ENCODE peak calls at places on chromosome 14, in five cellular contexts. N is SK-N-SH, X is neural progenitor cell, Z is mammary epithelial cell, J is GM23338. V is an unnamed sample.

GRCh38 chr14:24673059-24673458 is 39.1 kb upstream of the GZMB start:
- DNase-seq in Z (no peak), J (no peak), X (no peak), N (no peak), V (no peak)

GRCh38 chr14:59187802-59188460 is 536 bp upstream of the DAAM1 start:
- DNase-seq in J (peak; percentile 45), Z (no peak), X (peak; percentile 77), N (peak; percentile 43), V (peak; percentile 40)

GRCh38 chr14:99972748-99973466 is 92.3 kb upstream of the EVL start:
- DNase-seq in Z (no peak), N (no peak), J (no peak), X (no peak), V (no peak)

GRCh38 chr14:61461808-61462275 is 140.5 kb downstream of the PRKCH start:
- DNase-seq in J (peak; percentile 80), X (peak; percentile 71), Z (peak; percentile 63), N (peak; percentile 44), V (peak; percentile 48)

GRCh38 chr14:67335781-67336180 is 23.8 kb downstream of the ATP6V1D start:
- DNase-seq in J (peak; percentile 80), Z (no peak), N (peak; percentile 27), X (peak; percentile 65), V (peak; percentile 14)

GRCh38 chr14:35287481-35288013 is 4.6 kb upstream of the PSMA6 start:
- DNase-seq in Z (peak; percentile 52), X (no peak), J (no peak), N (no peak), V (peak; percentile 52)

GRCh38 chr14:46988312-46988711 is 336.7 kb upstream of the RPL10L start:
- DNase-seq in Z (no peak), N (no peak), J (no peak), X (no peak), V (no peak)

GRCh38 chr14:64556526-64556925 is 6.8 kb downstream of the PPP1R36 start:
- DNase-seq in Z (peak; percentile 32), X (no peak), J (no peak), N (no peak), V (no peak)

GRCh38 chr14:34593740-34594375 is 36.1 kb downstream of the SNX6 start:
- DNase-seq in Z (no peak), J (no peak), X (no peak), N (no peak), V (no peak)

GRCh38 chr14:74488788-74489397 is 4.2 kb downstream of the NPC2 start:
- DNase-seq in X (no peak), N (no peak), Z (peak; percentile 54), J (no peak), V (no peak)

GRCh38 chr14:92980866-92981265 is 57.9 kb downstream of the CHGA start:
- DNase-seq in X (no peak), J (no peak), Z (no peak), N (no peak), V (no peak)

GRCh38 chr14:78425332-78425731 is 255.2 kb downstream of the NRXN3 start:
- DNase-seq in J (peak; percentile 10), Z (no peak), X (peak; percentile 11), N (no peak), V (no peak)

GRCh38 chr14:99519347-99519881 is 38.2 kb downstream of the CCNK start:
- DNase-seq in J (no peak), Z (no peak), X (no peak), N (no peak), V (no peak)

GRCh38 chr14:63689132-63689531 is 38.7 kb downstream of the SGPP1 start:
- DNase-seq in X (no peak), Z (no peak), J (no peak), N (no peak), V (no peak)

GRCh38 chr14:100684961-100685360 is 41.7 kb upstream of the DLK1 start:
- DNase-seq in J (no peak), X (no peak), N (no peak), Z (no peak), V (no peak)

GRCh38 chr14:94129758-94130414 is 482 bp upstream of the IFI27L2 start:
- DNase-seq in Z (peak; percentile 69), N (peak; percentile 59), X (peak; percentile 75), J (peak; percentile 73), V (peak; percentile 24)

GRCh38 chr14:68397371-68397779 is 395.5 kb downstream of the ZFP36L1 start:
- DNase-seq in X (no peak), J (no peak), N (no peak), Z (no peak), V (no peak)

GRCh38 chr14:20455355-20456300 is 602 bp downstream of the APEX1 start:
- DNase-seq in J (peak; percentile 82), X (peak; percentile 86), Z (peak; percentile 86), N (peak; percentile 80), V (no peak)

GRCh38 chr14:23550827-23551265 is 719 bp downstream of the ZFHX2 start:
- DNase-seq in N (peak; percentile 69), J (no peak), Z (no peak), X (peak; percentile 64), V (no peak)

GRCh38 chr14:59465570-59466150 is 480 bp upstream of the GPR135 start:
- DNase-seq in X (no peak), N (no peak), Z (no peak), J (no peak), V (no peak)

GRCh38 chr14:61653507-61653906 is 41.8 kb upstream of the HIF1A start:
- DNase-seq in J (no peak), X (no peak), Z (peak; percentile 78), N (no peak), V (no peak)

GRCh38 chr14:52413729-52414453 is 99.8 kb downstream of the PTGER2 start:
- DNase-seq in Z (no peak), J (no peak), X (no peak), N (no peak), V (no peak)

GRCh38 chr14:72869407-72870329 is 24.2 kb downstream of the DPF3 start:
- DNase-seq in N (no peak), J (no peak), Z (no peak), X (no peak), V (no peak)

GRCh38 chr14:24307575-24308341 is at the start of gene CIDEB:
- DNase-seq in Z (no peak), N (peak; percentile 87), X (peak; percentile 66), J (peak; percentile 76), V (peak; percentile 67)

GRCh38 chr14:93935213-93935612 is 8.1 kb downstream of the FAM181A start:
- DNase-seq in X (no peak), Z (no peak), N (no peak), J (no peak), V (no peak)

GRCh38 chr14:65446159-65446558 is 33.6 kb downstream of the FUT8 start:
- DNase-seq in Z (peak; percentile 23), X (peak; percentile 25), N (no peak), J (no peak), V (no peak)

GRCh38 chr14:68147331-68147730 is 327.8 kb downstream of the RAD51B start:
- DNase-seq in J (no peak), X (no peak), Z (peak; percentile 41), N (no peak), V (no peak)

GRCh38 chr14:65173973-65174693 is 71.8 kb upstream of the MAX start:
- DNase-seq in Z (no peak), J (peak; percentile 72), N (no peak), X (peak; percentile 81), V (no peak)

GRCh38 chr14:94517248-94517640 is 8.0 kb upstream of the SERPINA12 start:
- DNase-seq in J (no peak), X (no peak), Z (peak; percentile 23), N (no peak), V (no peak)

GRCh38 chr14:36662258-36662542 is 540 bp downstream of the PAX9 start:
- DNase-seq in J (no peak), X (no peak), Z (no peak), N (no peak), V (no peak)
- H3K4me3 ChIP-seq in J (peak overlapping the region; percentile 56), X (peak overlapping the region; percentile 32), Z (peak overlapping the region; percentile 59), N (no peak overlapping the region), V (no peak overlapping the region)

GRCh38 chr14:104181761-104182530 is 43.6 kb downstream of the KIF26A start:
- DNase-seq in J (no peak), Z (peak; percentile 8), X (no peak), N (no peak), V (no peak)

GRCh38 chr14:104184506-104184905 is 46.1 kb downstream of the KIF26A start:
- DNase-seq in N (peak; percentile 85), J (no peak), X (no peak), Z (no peak), V (no peak)

GRCh38 chr14:104184911-104185499 is 46.6 kb downstream of the KIF26A start:
- DNase-seq in X (no peak), J (no peak), Z (no peak), N (peak; percentile 66), V (no peak)

GRCh38 chr14:104182857-104183425 is 44.6 kb downstream of the KIF26A start:
- DNase-seq in Z (no peak), X (no peak), J (no peak), N (no peak), V (no peak)

GRCh38 chr14:104183796-104184195 is 45.4 kb downstream of the KIF26A start:
- DNase-seq in N (no peak), J (no peak), Z (no peak), X (no peak), V (no peak)
- H2AFZ ChIP-seq in N (no peak overlapping the region), J (no peak overlapping the region), Z (no peak overlapping the region), X (no peak overlapping the region), V (no peak overlapping the region)

GRCh38 chr14:89359477-89360222 is 57.4 kb downstream of the FOXN3 start:
- DNase-seq in J (no peak), N (no peak), X (no peak), Z (no peak), V (no peak)

GRCh38 chr14:89352976-89353817 is 63.8 kb downstream of the FOXN3 start:
- DNase-seq in X (no peak), Z (no peak), N (peak; percentile 48), J (no peak), V (no peak)

GRCh38 chr14:89356927-89357326 is 60.1 kb downstream of the FOXN3 start:
- DNase-seq in Z (no peak), J (no peak), N (no peak), X (no peak), V (no peak)

GRCh38 chr14:89357655-89358297 is 59.3 kb downstream of the FOXN3 start:
- DNase-seq in X (no peak), N (no peak), J (no peak), Z (no peak), V (no peak)

DNA sequence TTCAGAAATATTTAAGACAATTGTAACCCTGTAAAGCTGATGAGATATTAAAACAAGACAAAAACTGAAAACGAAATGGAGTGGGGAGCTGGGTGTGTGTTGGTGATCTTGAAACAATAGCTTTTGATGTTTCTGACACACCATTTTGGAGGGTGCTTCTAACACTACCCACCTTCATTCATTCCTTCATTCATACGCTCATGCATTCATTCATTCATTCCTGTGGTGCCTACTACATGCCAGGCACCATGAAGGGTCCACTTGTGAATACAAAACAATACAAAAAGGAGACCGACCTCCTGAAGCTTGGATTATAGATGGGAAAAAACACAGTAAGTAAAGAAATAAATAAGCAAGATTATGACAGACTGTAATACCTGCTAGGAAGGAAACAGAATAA is 60.5 kb downstream of the FOXN3 start:
- DNase-seq in N (no peak), Z (no peak), J (no peak), X (no peak), V (no peak)
- H3K36me3 ChIP-seq in N (no peaks in the 10 kb centered on the region), Z (no peaks in the 10 kb centered on the region), J (no peaks in the 10 kb centered on the region), X (no peaks in the 10 kb centered on the region), V (peaks cover 4% of the 10 kb centered on the region)

DNA sequence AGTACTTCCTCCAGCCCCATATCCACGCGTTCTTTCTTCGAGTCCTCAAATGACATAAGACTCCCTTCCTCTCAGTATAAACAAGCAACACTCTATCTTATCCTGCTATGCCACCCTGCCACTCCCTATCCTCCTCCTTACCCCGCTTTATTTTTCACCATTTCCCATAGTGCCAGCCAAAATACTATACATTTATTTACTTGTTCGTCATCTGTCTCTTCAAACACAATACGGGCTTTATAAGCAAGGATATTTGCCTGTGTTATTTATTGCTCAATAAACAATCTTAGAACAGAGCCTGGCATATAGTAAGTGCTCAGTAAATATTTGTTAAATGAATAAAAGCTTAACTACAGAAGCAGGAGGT is 444.9 kb downstream of the EGLN3 start:
- DNase-seq in X (no peak), N (no peak), Z (no peak), J (no peak), V (no peak)
- H3K4me3 ChIP-seq in X (no peak overlapping the region), N (no peak overlapping the region), Z (no peak overlapping the region), J (no peak overlapping the region), V (no peak overlapping the region)